ENCODE peak calls at places on chromosomes 3 and 15, in four cellular contexts. D, A, Z and U are unnamed samples.

GRCh38 chr3:197858133-197858532 is 67.1 kb downstream of the LRCH3 start:
- DNase-seq in D (no peak), Z (no peak), A (no peak), U (no peak)

GRCh38 chr3:151743860-151744259 is 10.1 kb downstream of the AADACL2 start:
- DNase-seq in Z (no peak), A (no peak), D (no peak), U (no peak)

GRCh38 chr3:134377896-134378295 is 3.6 kb upstream of the AMOTL2 start:
- DNase-seq in D (no peak), A (no peak), Z (no peak), U (no peak)

GRCh38 chr15:62334581-62334980 is 169.5 kb upstream of the C2CD4B start:
- DNase-seq in A (no peak), D (no peak), Z (no peak), U (peak)

GRCh38 chr3:136149569-136150136 is 46.5 kb downstream of the MSL2 start:
- DNase-seq in D (no peak), A (no peak), Z (no peak), U (no peak)

GRCh38 chr15:70892002-70892911 is at the start of the genes LRRC49 and THAP10:
- DNase-seq in D (peak), Z (peak), A (peak), U (peak)

GRCh38 chr3:128861491-128861890 is 17.9 kb upstream of the ACAD9 start:
- DNase-seq in Z (no peak), A (no peak), D (no peak), U (no peak)

GRCh38 chr3:159856496-159857098 is 132.0 kb upstream of the IL12A start:
- DNase-seq in D (no peak), A (no peak), Z (no peak), U (no peak)

GRCh38 chr15:83890584-83890983 is 236.7 kb downstream of the ADAMTSL3 start:
- DNase-seq in Z (no peak), D (no peak), A (no peak), U (no peak)

GRCh38 chr3:14768881-14769280 is 49.9 kb upstream of the FGD5 start:
- DNase-seq in A (no peak), D (no peak), Z (no peak), U (no peak)

GRCh38 chr3:174331095-174331802 is 527.9 kb upstream of the NAALADL2 start:
- DNase-seq in Z (no peak), D (no peak), A (no peak), U (no peak)

GRCh38 chr3:180947761-180948390 is 35.4 kb downstream of the FXR1 start:
- DNase-seq in A (no peak), D (no peak), Z (no peak), U (no peak)

GRCh38 chr3:53216723-53217122 is 39.1 kb downstream of the TKT start:
- DNase-seq in A (no peak), D (no peak), Z (no peak), U (no peak)

GRCh38 chr3:183699238-183699947 is 1.8 kb downstream of the YEATS2 start:
- DNase-seq in A (no peak), Z (no peak), D (no peak), U (no peak)

GRCh38 chr3:127964816-127965215 is 49.8 kb downstream of the KBTBD12 start:
- DNase-seq in Z (no peak), A (no peak), D (no peak), U (no peak)

GRCh38 chr3:157532529-157533297 is 29.5 kb upstream of the VEPH1 start:
- DNase-seq in Z (no peak), A (no peak), D (peak), U (peak)

GRCh38 chr3:27312044-27312668 is 57.0 kb downstream of the NEK10 start:
- DNase-seq in D (peak), A (no peak), Z (no peak), U (peak)

GRCh38 chr3:79019924-79020173 is 747.9 kb downstream of the ROBO1 start:
- DNase-seq in A (no peak), D (no peak), Z (no peak), U (no peak)

GRCh38 chr3:64278631-64279030 is 53.4 kb upstream of the PRICKLE2 start:
- DNase-seq in A (no peak), D (peak), Z (no peak), U (no peak)

GRCh38 chr3:11570789-11571495 is 72.8 kb downstream of the VGLL4 start:
- DNase-seq in A (peak), D (no peak), Z (no peak), U (no peak)

GRCh38 chr15:33963831-33964664 is 4.2 kb upstream of the CHRM5 start:
- DNase-seq in A (no peak), Z (no peak), D (peak), U (no peak)

GRCh38 chr15:73751481-73751880 is 1.7 kb downstream of the INSYN1 start:
- DNase-seq in Z (peak), D (no peak), A (no peak), U (no peak)

GRCh38 chr3:39433642-39434041 is 27.1 kb downstream of the RPSA start:
- DNase-seq in Z (no peak), D (no peak), A (no peak), U (no peak)

GRCh38 chr3:61875976-61876671 is 314.8 kb downstream of the PTPRG start:
- DNase-seq in D (no peak), A (no peak), Z (no peak), U (no peak)

GRCh38 chr3:158659454-158660237 is 12.8 kb downstream of the LXN start:
- DNase-seq in A (no peak), D (peak), Z (no peak), U (peak)

GRCh38 chr3:62109534-62109933 is 263.8 kb downstream of the FEZF2 start:
- DNase-seq in A (peak), Z (no peak), D (peak), U (no peak)

GRCh38 chr15:95025924-95026728 is 794.8 kb downstream of the MCTP2 start:
- DNase-seq in D (peak), Z (no peak), A (no peak), U (no peak)

GRCh38 chr3:29099296-29099695 is 181.6 kb upstream of the RBMS3 start:
- DNase-seq in Z (no peak), D (no peak), A (no peak), U (no peak)

GRCh38 chr3:111538687-111539086 is 3.3 kb upstream of the CD96 start:
- DNase-seq in Z (no peak), D (peak), A (no peak), U (no peak)

GRCh38 chr3:172201990-172202318 is 162.6 kb downstream of the FNDC3B start:
- DNase-seq in Z (no peak), D (no peak), A (no peak), U (no peak)

GRCh38 chr3:13419356-13420050 is 619 bp downstream of the NUP210 start:
- DNase-seq in A (no peak), Z (peak), D (no peak), U (no peak)

DNA sequence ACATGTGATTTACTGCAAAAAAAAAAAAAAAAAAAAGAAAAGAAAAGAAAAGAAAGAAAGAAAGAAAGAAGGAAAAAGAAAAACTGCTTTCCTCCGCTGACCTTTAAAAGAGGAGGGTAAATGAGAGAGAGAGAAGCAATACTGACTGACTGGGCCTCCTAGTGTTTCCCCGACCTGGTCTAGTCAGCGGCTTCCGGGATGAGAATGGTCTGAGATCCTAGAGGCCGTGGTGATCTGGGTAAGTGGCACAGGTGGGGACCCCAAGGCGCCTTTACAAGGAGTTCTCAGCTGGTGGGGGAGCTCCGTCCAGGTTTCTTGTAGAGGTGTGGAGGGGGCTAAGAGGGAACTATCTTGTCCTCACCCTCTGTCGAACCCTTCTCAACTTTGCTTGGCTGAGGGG is 223.1 kb downstream of the MEIS2 start:
- DNase-seq in A (no peak), Z (peak), D (no peak), U (no peak)
- H3K27ac ChIP-seq in A (no peak), Z (no peak), D (no peak), U (no peak)

GRCh38 chr3:155019576-155019975 is 60.5 kb upstream of the MME start:
- DNase-seq in A (no peak), Z (no peak), D (peak), U (no peak)
- H3K27ac ChIP-seq in A (no peak), Z (no peak), D (peak), U (peak)

DNA sequence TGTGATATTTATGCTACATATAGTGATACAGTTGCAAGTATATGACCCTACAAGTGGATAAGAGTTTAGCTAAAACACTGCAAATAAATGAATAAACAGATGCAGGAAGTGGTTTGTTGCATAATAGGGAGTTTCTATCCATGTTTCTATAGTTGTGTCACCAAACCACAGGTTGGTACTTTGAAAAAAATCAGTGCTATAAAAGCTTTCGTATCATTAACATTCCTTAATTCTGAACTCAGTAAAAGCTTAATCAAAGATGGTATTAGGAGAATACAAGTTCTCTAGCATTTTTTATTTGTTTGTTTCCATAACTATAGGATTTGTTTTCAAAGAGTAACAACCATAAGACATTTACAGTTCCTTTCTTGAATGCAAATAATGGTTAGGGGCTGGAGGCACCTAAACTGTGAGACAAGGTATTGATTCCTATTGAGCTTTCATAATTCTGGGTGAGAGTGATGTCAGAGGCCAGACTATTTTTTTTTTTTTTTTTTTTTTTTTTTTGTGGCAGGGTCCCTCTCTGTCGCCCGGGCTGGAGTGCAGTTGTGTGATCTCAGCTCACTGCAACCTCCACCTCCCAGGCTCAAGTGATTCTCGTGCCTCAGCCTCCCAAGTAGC is 29.6 kb downstream of the CPOX start:
- DNase-seq in Z (no peak), A (no peak), D (peak), U (peak)
- H3K27ac ChIP-seq in Z (no peak), A (no peak), D (peak), U (peak)

GRCh38 chr15:35580606-35581005 is 34.6 kb upstream of the DPH6 start:
- DNase-seq in Z (no peak), A (no peak), D (no peak), U (no peak)
- H3K27ac ChIP-seq in Z (no peak), A (no peak), D (no peak), U (no peak)

DNA sequence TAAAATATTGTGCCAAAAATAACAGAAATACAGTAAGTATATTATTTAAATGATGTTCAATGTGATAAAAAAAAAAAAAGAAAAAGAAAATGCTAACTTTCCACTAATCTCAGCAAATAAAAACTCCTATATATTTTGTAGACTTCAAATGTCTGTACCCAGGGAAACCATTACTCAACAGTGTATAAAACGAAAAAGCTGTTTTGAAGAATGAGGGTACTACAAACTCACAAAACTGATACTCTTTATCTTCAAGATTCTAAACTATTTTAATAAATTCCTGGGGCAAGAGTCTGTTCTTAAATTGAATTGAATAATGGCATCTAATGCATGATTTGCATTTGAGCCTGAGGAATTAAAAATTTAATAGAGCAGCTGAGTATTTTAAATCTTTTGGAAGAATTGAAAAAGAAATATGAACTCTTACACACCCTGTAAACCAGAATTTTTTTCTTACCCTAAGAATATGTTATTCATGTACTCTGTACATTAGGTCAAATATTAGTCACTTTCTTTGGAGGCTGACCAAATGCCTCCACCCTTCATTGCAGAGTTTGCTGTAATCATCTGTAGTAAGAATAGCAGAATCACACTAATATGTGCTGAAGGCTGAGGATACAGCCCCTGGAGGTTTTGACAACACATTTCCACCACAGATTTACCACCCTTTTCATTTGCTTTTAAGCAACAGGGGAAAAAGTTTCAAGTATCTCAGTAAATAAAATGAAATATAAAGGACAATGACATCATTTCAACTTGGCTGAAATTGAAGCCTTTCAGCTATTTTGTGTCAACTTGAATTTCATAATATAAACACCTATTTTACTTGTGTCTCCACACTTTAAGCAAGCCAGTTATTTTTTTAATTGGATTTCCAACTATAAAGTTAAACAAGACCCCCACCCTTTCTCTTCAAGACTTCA is 79.7 kb downstream of the FBN1 start:
- DNase-seq in A (no peak), D (peak), Z (no peak), U (peak)
- H3K27ac ChIP-seq in A (no peak), D (peak), Z (no peak), U (no peak)

GRCh38 chr3:4419386-4419785 is 47.7 kb downstream of the SUMF1 start:
- DNase-seq in A (no peak), D (no peak), Z (no peak), U (no peak)
- H3K27ac ChIP-seq in A (peak), D (no peak), Z (no peak), U (no peak)

DNA sequence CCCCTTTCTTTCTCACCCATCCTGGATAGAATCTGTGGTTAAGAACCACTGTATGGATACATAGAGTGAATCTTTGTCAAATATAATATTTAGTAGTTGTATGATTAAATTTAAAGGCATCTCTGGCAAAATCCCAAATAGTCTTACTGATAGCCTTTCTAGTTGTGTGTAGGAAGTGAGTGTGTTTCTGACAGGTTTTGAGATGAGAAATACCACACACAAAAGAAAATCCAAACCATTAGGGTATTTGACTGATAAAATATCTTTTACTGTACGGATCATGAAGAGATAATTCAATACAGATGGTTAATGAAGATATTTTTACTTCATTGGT is 44.7 kb upstream of the PLCL2 start:
- DNase-seq in D (no peak), Z (no peak), A (no peak), U (no peak)
- H3K27ac ChIP-seq in D (no peak), Z (no peak), A (no peak), U (no peak)

GRCh38 chr15:100689500-100689899 is 87.1 kb downstream of the ASB7 start:
- DNase-seq in A (peak), D (no peak), Z (no peak), U (no peak)

GRCh38 chr15:100686021-100686724 is 83.8 kb downstream of the ASB7 start:
- DNase-seq in Z (no peak), D (no peak), A (peak), U (no peak)

GRCh38 chr15:100688549-100689120 is 86.2 kb downstream of the ASB7 start:
- DNase-seq in A (peak), Z (no peak), D (no peak), U (no peak)

GRCh38 chr15:100686725-100687488 is 84.5 kb downstream of the ASB7 start:
- DNase-seq in Z (no peak), A (no peak), D (peak), U (no peak)

DNA sequence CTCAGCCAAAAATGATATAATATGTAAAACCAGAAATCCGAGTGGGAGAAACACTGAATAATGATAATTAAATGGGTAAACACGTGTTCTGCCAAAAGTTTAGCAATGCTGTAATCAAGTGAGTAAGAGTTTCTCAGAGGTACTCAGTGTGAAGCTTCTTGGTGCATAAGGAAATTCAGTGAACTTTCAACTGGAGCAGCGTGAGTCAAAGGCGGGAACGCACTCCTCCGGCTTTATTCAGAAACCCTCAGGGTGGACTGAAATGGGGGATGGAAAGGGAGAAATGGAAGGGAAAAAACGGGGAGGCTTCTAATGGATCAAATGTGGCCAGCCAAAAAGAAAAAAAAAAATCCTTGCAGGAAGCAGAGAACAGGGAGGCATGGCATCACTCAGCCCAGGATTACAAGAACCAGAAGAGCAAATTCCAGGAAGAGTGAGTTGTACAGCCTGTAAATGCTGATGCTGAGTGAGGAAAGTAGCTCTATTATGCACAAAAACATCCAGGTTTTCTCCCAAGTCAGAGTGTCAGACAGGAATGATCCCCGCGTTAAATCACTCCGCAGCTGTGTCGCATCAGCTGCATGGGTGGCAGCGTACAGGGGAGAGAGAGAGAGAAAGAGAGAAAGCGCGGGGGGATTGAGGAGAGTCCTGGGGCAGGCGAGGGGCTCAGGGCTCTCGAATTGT is 85.3 kb downstream of the ASB7 start:
- DNase-seq in A (peak), D (peak), Z (no peak), U (no peak)
- H3K27ac ChIP-seq in A (no peak), D (peak), Z (no peak), U (peak)